ENCODE peak calls at places on chromosomes 16 and 17, in five cellular contexts. One of them, this sample, is unnamed.

GRCh38 chr16:72105978-72106377 is 12.3 kb downstream of the DHX38 start:
- DNase-seq in posterior cingulate gyrus: no peak
- DNase-seq in natural killer cell treated with Interleukin-12 subunit alpha and Interleukin-12 subunit beta and Interleukin-15 and Interleukin-18, amount 100 ng/mL, for 72 hours: no peak
- DNase-seq in mesendoderm: no peak
- DNase-seq in stimulated activated CD4-positive, alpha-beta T cell treated with anti-CD3 and anti-CD28 coated beads, Interleukin-4, amount 100 ng/mL, for 4 hours: no peak
- DNase-seq in this sample: no peak

GRCh38 chr16:86118467-86119307 is 219.7 kb downstream of the IRF8 start:
- DNase-seq in stimulated activated CD4-positive, alpha-beta T cell treated with anti-CD3 and anti-CD28 coated beads, Interleukin-4, amount 100 ng/mL, for 4 hours: no peak
- DNase-seq in posterior cingulate gyrus: no peak
- DNase-seq in natural killer cell treated with Interleukin-12 subunit alpha and Interleukin-12 subunit beta and Interleukin-15 and Interleukin-18, amount 100 ng/mL, for 72 hours: peak; percentile 39
- DNase-seq in mesendoderm: no peak
- DNase-seq in this sample: no peak

GRCh38 chr17:62653831-62654829 is 26.7 kb downstream of the MRC2 start:
- DNase-seq in stimulated activated CD4-positive, alpha-beta T cell treated with anti-CD3 and anti-CD28 coated beads, Interleukin-4, amount 100 ng/mL, for 4 hours: no peak
- DNase-seq in natural killer cell treated with Interleukin-12 subunit alpha and Interleukin-12 subunit beta and Interleukin-15 and Interleukin-18, amount 100 ng/mL, for 72 hours: no peak
- DNase-seq in posterior cingulate gyrus: no peak
- DNase-seq in mesendoderm: peak; percentile 71
- DNase-seq in this sample: no peak

GRCh38 chr17:38451030-38451839 is 23.0 kb downstream of the ARHGAP23 start:
- DNase-seq in stimulated activated CD4-positive, alpha-beta T cell treated with anti-CD3 and anti-CD28 coated beads, Interleukin-4, amount 100 ng/mL, for 4 hours: no peak
- DNase-seq in natural killer cell treated with Interleukin-12 subunit alpha and Interleukin-12 subunit beta and Interleukin-15 and Interleukin-18, amount 100 ng/mL, for 72 hours: no peak
- DNase-seq in posterior cingulate gyrus: no peak
- DNase-seq in mesendoderm: peak; percentile 98
- DNase-seq in this sample: no peak

GRCh38 chr17:57401556-57402488 is 145.5 kb downstream of the MSI2 start:
- DNase-seq in stimulated activated CD4-positive, alpha-beta T cell treated with anti-CD3 and anti-CD28 coated beads, Interleukin-4, amount 100 ng/mL, for 4 hours: no peak
- DNase-seq in natural killer cell treated with Interleukin-12 subunit alpha and Interleukin-12 subunit beta and Interleukin-15 and Interleukin-18, amount 100 ng/mL, for 72 hours: no peak
- DNase-seq in posterior cingulate gyrus: no peak
- DNase-seq in mesendoderm: peak; percentile 82
- DNase-seq in this sample: no peak

GRCh38 chr16:31087481-31087880 is 1.3 kb downstream of the PRSS53 start:
- DNase-seq in posterior cingulate gyrus: no peak
- DNase-seq in mesendoderm: no peak
- DNase-seq in natural killer cell treated with Interleukin-12 subunit alpha and Interleukin-12 subunit beta and Interleukin-15 and Interleukin-18, amount 100 ng/mL, for 72 hours: no peak
- DNase-seq in stimulated activated CD4-positive, alpha-beta T cell treated with anti-CD3 and anti-CD28 coated beads, Interleukin-4, amount 100 ng/mL, for 4 hours: no peak
- DNase-seq in this sample: no peak

GRCh38 chr16:12340151-12340733 is 363.7 kb downstream of the SNX29 start:
- DNase-seq in posterior cingulate gyrus: no peak
- DNase-seq in stimulated activated CD4-positive, alpha-beta T cell treated with anti-CD3 and anti-CD28 coated beads, Interleukin-4, amount 100 ng/mL, for 4 hours: no peak
- DNase-seq in mesendoderm: peak; percentile 72
- DNase-seq in natural killer cell treated with Interleukin-12 subunit alpha and Interleukin-12 subunit beta and Interleukin-15 and Interleukin-18, amount 100 ng/mL, for 72 hours: no peak
- DNase-seq in this sample: no peak

GRCh38 chr17:21381076-21381706 is 5.0 kb downstream of the KCNJ12 start:
- DNase-seq in natural killer cell treated with Interleukin-12 subunit alpha and Interleukin-12 subunit beta and Interleukin-15 and Interleukin-18, amount 100 ng/mL, for 72 hours: no peak
- DNase-seq in stimulated activated CD4-positive, alpha-beta T cell treated with anti-CD3 and anti-CD28 coated beads, Interleukin-4, amount 100 ng/mL, for 4 hours: no peak
- DNase-seq in mesendoderm: no peak
- DNase-seq in posterior cingulate gyrus: no peak
- DNase-seq in this sample: no peak

GRCh38 chr17:2214047-2214717 is 89.4 kb downstream of the SMG6 start:
- DNase-seq in stimulated activated CD4-positive, alpha-beta T cell treated with anti-CD3 and anti-CD28 coated beads, Interleukin-4, amount 100 ng/mL, for 4 hours: peak; percentile 28
- DNase-seq in posterior cingulate gyrus: peak; percentile 57
- DNase-seq in natural killer cell treated with Interleukin-12 subunit alpha and Interleukin-12 subunit beta and Interleukin-15 and Interleukin-18, amount 100 ng/mL, for 72 hours: no peak
- DNase-seq in mesendoderm: peak; percentile 41
- DNase-seq in this sample: peak; percentile 17

GRCh38 chr17:45973943-45974859 is 24.8 kb upstream of the STH start:
- DNase-seq in mesendoderm: no peak
- DNase-seq in posterior cingulate gyrus: no peak
- DNase-seq in natural killer cell treated with Interleukin-12 subunit alpha and Interleukin-12 subunit beta and Interleukin-15 and Interleukin-18, amount 100 ng/mL, for 72 hours: no peak
- DNase-seq in stimulated activated CD4-positive, alpha-beta T cell treated with anti-CD3 and anti-CD28 coated beads, Interleukin-4, amount 100 ng/mL, for 4 hours: no peak
- DNase-seq in this sample: no peak

GRCh38 chr17:5874486-5874885 is 195.7 kb upstream of the WSCD1 start:
- DNase-seq in mesendoderm: no peak
- DNase-seq in natural killer cell treated with Interleukin-12 subunit alpha and Interleukin-12 subunit beta and Interleukin-15 and Interleukin-18, amount 100 ng/mL, for 72 hours: no peak
- DNase-seq in stimulated activated CD4-positive, alpha-beta T cell treated with anti-CD3 and anti-CD28 coated beads, Interleukin-4, amount 100 ng/mL, for 4 hours: no peak
- DNase-seq in posterior cingulate gyrus: peak; percentile 48
- DNase-seq in this sample: no peak

GRCh38 chr16:82715833-82716232 is 89.1 kb downstream of the CDH13 start:
- DNase-seq in natural killer cell treated with Interleukin-12 subunit alpha and Interleukin-12 subunit beta and Interleukin-15 and Interleukin-18, amount 100 ng/mL, for 72 hours: no peak
- DNase-seq in stimulated activated CD4-positive, alpha-beta T cell treated with anti-CD3 and anti-CD28 coated beads, Interleukin-4, amount 100 ng/mL, for 4 hours: no peak
- DNase-seq in posterior cingulate gyrus: no peak
- DNase-seq in mesendoderm: peak; percentile 30
- DNase-seq in this sample: no peak

GRCh38 chr17:81470944-81471803 is 41.4 kb downstream of the ACTG1 start:
- DNase-seq in natural killer cell treated with Interleukin-12 subunit alpha and Interleukin-12 subunit beta and Interleukin-15 and Interleukin-18, amount 100 ng/mL, for 72 hours: no peak
- DNase-seq in mesendoderm: no peak
- DNase-seq in stimulated activated CD4-positive, alpha-beta T cell treated with anti-CD3 and anti-CD28 coated beads, Interleukin-4, amount 100 ng/mL, for 4 hours: no peak
- DNase-seq in posterior cingulate gyrus: no peak
- DNase-seq in this sample: no peak

GRCh38 chr16:48384982-48385271 is 286 bp downstream of the SIAH1 start:
- DNase-seq in mesendoderm: no peak
- DNase-seq in stimulated activated CD4-positive, alpha-beta T cell treated with anti-CD3 and anti-CD28 coated beads, Interleukin-4, amount 100 ng/mL, for 4 hours: no peak
- DNase-seq in posterior cingulate gyrus: no peak
- DNase-seq in natural killer cell treated with Interleukin-12 subunit alpha and Interleukin-12 subunit beta and Interleukin-15 and Interleukin-18, amount 100 ng/mL, for 72 hours: no peak
- DNase-seq in this sample: no peak

GRCh38 chr16:75048051-75048450 is 49.2 kb downstream of the ZNRF1 start:
- DNase-seq in posterior cingulate gyrus: no peak
- DNase-seq in natural killer cell treated with Interleukin-12 subunit alpha and Interleukin-12 subunit beta and Interleukin-15 and Interleukin-18, amount 100 ng/mL, for 72 hours: no peak
- DNase-seq in stimulated activated CD4-positive, alpha-beta T cell treated with anti-CD3 and anti-CD28 coated beads, Interleukin-4, amount 100 ng/mL, for 4 hours: no peak
- DNase-seq in mesendoderm: no peak
- DNase-seq in this sample: no peak

GRCh38 chr16:24838554-24839266 is 7.1 kb upstream of the SLC5A11 start:
- DNase-seq in natural killer cell treated with Interleukin-12 subunit alpha and Interleukin-12 subunit beta and Interleukin-15 and Interleukin-18, amount 100 ng/mL, for 72 hours: no peak
- DNase-seq in mesendoderm: no peak
- DNase-seq in stimulated activated CD4-positive, alpha-beta T cell treated with anti-CD3 and anti-CD28 coated beads, Interleukin-4, amount 100 ng/mL, for 4 hours: no peak
- DNase-seq in posterior cingulate gyrus: peak; percentile 63
- DNase-seq in this sample: no peak

GRCh38 chr16:3171855-3172593 is 16.0 kb upstream of the OR1F1 start:
- DNase-seq in natural killer cell treated with Interleukin-12 subunit alpha and Interleukin-12 subunit beta and Interleukin-15 and Interleukin-18, amount 100 ng/mL, for 72 hours: no peak
- DNase-seq in stimulated activated CD4-positive, alpha-beta T cell treated with anti-CD3 and anti-CD28 coated beads, Interleukin-4, amount 100 ng/mL, for 4 hours: peak; percentile 27
- DNase-seq in mesendoderm: peak; percentile 99
- DNase-seq in posterior cingulate gyrus: no peak
- DNase-seq in this sample: peak; percentile 40

GRCh38 chr16:57600952-57601580 is 27.4 kb upstream of the ADGRG1 start:
- DNase-seq in natural killer cell treated with Interleukin-12 subunit alpha and Interleukin-12 subunit beta and Interleukin-15 and Interleukin-18, amount 100 ng/mL, for 72 hours: no peak
- DNase-seq in mesendoderm: no peak
- DNase-seq in posterior cingulate gyrus: no peak
- DNase-seq in stimulated activated CD4-positive, alpha-beta T cell treated with anti-CD3 and anti-CD28 coated beads, Interleukin-4, amount 100 ng/mL, for 4 hours: no peak
- DNase-seq in this sample: no peak

GRCh38 chr17:27339198-27339835 is 45.4 kb downstream of the WSB1 start:
- DNase-seq in mesendoderm: no peak
- DNase-seq in posterior cingulate gyrus: no peak
- DNase-seq in natural killer cell treated with Interleukin-12 subunit alpha and Interleukin-12 subunit beta and Interleukin-15 and Interleukin-18, amount 100 ng/mL, for 72 hours: no peak
- DNase-seq in stimulated activated CD4-positive, alpha-beta T cell treated with anti-CD3 and anti-CD28 coated beads, Interleukin-4, amount 100 ng/mL, for 4 hours: no peak
- DNase-seq in this sample: no peak

GRCh38 chr17:38663125-38663751 is 11.5 kb downstream of the EPOP start:
- DNase-seq in stimulated activated CD4-positive, alpha-beta T cell treated with anti-CD3 and anti-CD28 coated beads, Interleukin-4, amount 100 ng/mL, for 4 hours: peak; percentile 32
- DNase-seq in mesendoderm: peak; percentile 96
- DNase-seq in posterior cingulate gyrus: peak; percentile 81
- DNase-seq in natural killer cell treated with Interleukin-12 subunit alpha and Interleukin-12 subunit beta and Interleukin-15 and Interleukin-18, amount 100 ng/mL, for 72 hours: no peak
- DNase-seq in this sample: peak; percentile 34

GRCh38 chr17:66542183-66542966 is 240.0 kb downstream of the PRKCA start:
- DNase-seq in posterior cingulate gyrus: no peak
- DNase-seq in natural killer cell treated with Interleukin-12 subunit alpha and Interleukin-12 subunit beta and Interleukin-15 and Interleukin-18, amount 100 ng/mL, for 72 hours: no peak
- DNase-seq in stimulated activated CD4-positive, alpha-beta T cell treated with anti-CD3 and anti-CD28 coated beads, Interleukin-4, amount 100 ng/mL, for 4 hours: no peak
- DNase-seq in mesendoderm: no peak
- DNase-seq in this sample: no peak

GRCh38 chr16:84379731-84380369 is 11.5 kb downstream of the ATP2C2 start:
- DNase-seq in stimulated activated CD4-positive, alpha-beta T cell treated with anti-CD3 and anti-CD28 coated beads, Interleukin-4, amount 100 ng/mL, for 4 hours: no peak
- DNase-seq in posterior cingulate gyrus: no peak
- DNase-seq in mesendoderm: peak; percentile 37
- DNase-seq in natural killer cell treated with Interleukin-12 subunit alpha and Interleukin-12 subunit beta and Interleukin-15 and Interleukin-18, amount 100 ng/mL, for 72 hours: no peak
- DNase-seq in this sample: no peak

GRCh38 chr17:2266045-2266864 is 37.3 kb downstream of the SMG6 start:
- DNase-seq in stimulated activated CD4-positive, alpha-beta T cell treated with anti-CD3 and anti-CD28 coated beads, Interleukin-4, amount 100 ng/mL, for 4 hours: peak; percentile 91
- DNase-seq in mesendoderm: no peak
- DNase-seq in posterior cingulate gyrus: no peak
- DNase-seq in natural killer cell treated with Interleukin-12 subunit alpha and Interleukin-12 subunit beta and Interleukin-15 and Interleukin-18, amount 100 ng/mL, for 72 hours: peak; percentile 94
- DNase-seq in this sample: peak; percentile 77

GRCh38 chr17:75829747-75830146 is 14.5 kb downstream of the UNC13D start:
- DNase-seq in mesendoderm: no peak
- DNase-seq in posterior cingulate gyrus: no peak
- DNase-seq in stimulated activated CD4-positive, alpha-beta T cell treated with anti-CD3 and anti-CD28 coated beads, Interleukin-4, amount 100 ng/mL, for 4 hours: no peak
- DNase-seq in natural killer cell treated with Interleukin-12 subunit alpha and Interleukin-12 subunit beta and Interleukin-15 and Interleukin-18, amount 100 ng/mL, for 72 hours: no peak
- DNase-seq in this sample: no peak

GRCh38 chr17:65027305-65027704 is 29.2 kb downstream of the GNA13 start:
- DNase-seq in natural killer cell treated with Interleukin-12 subunit alpha and Interleukin-12 subunit beta and Interleukin-15 and Interleukin-18, amount 100 ng/mL, for 72 hours: peak; percentile 73
- DNase-seq in posterior cingulate gyrus: no peak
- DNase-seq in stimulated activated CD4-positive, alpha-beta T cell treated with anti-CD3 and anti-CD28 coated beads, Interleukin-4, amount 100 ng/mL, for 4 hours: peak; percentile 55
- DNase-seq in mesendoderm: peak; percentile 81
- DNase-seq in this sample: peak; percentile 46

GRCh38 chr17:42177684-42178083 is 3.3 kb downstream of the KCNH4 start:
- DNase-seq in stimulated activated CD4-positive, alpha-beta T cell treated with anti-CD3 and anti-CD28 coated beads, Interleukin-4, amount 100 ng/mL, for 4 hours: no peak
- DNase-seq in natural killer cell treated with Interleukin-12 subunit alpha and Interleukin-12 subunit beta and Interleukin-15 and Interleukin-18, amount 100 ng/mL, for 72 hours: no peak
- DNase-seq in posterior cingulate gyrus: no peak
- DNase-seq in mesendoderm: no peak
- DNase-seq in this sample: no peak

GRCh38 chr16:54115558-54115957 is 171.0 kb downstream of the IRX3 start:
- DNase-seq in posterior cingulate gyrus: no peak
- DNase-seq in mesendoderm: no peak
- DNase-seq in natural killer cell treated with Interleukin-12 subunit alpha and Interleukin-12 subunit beta and Interleukin-15 and Interleukin-18, amount 100 ng/mL, for 72 hours: no peak
- DNase-seq in stimulated activated CD4-positive, alpha-beta T cell treated with anti-CD3 and anti-CD28 coated beads, Interleukin-4, amount 100 ng/mL, for 4 hours: no peak
- DNase-seq in this sample: no peak

GRCh38 chr17:81020767-81021497 is 14.0 kb upstream of the BAIAP2 start:
- DNase-seq in stimulated activated CD4-positive, alpha-beta T cell treated with anti-CD3 and anti-CD28 coated beads, Interleukin-4, amount 100 ng/mL, for 4 hours: no peak
- DNase-seq in natural killer cell treated with Interleukin-12 subunit alpha and Interleukin-12 subunit beta and Interleukin-15 and Interleukin-18, amount 100 ng/mL, for 72 hours: peak; percentile 26
- DNase-seq in mesendoderm: no peak
- DNase-seq in posterior cingulate gyrus: no peak
- DNase-seq in this sample: no peak

GRCh38 chr16:69131167-69131748 is 1.1 kb downstream of the CHTF8 start:
- DNase-seq in posterior cingulate gyrus: no peak
- DNase-seq in mesendoderm: peak; percentile 77
- DNase-seq in stimulated activated CD4-positive, alpha-beta T cell treated with anti-CD3 and anti-CD28 coated beads, Interleukin-4, amount 100 ng/mL, for 4 hours: peak; percentile 41
- DNase-seq in natural killer cell treated with Interleukin-12 subunit alpha and Interleukin-12 subunit beta and Interleukin-15 and Interleukin-18, amount 100 ng/mL, for 72 hours: no peak
- DNase-seq in this sample: no peak

GRCh38 chr17:50872710-50873424 is 6.7 kb upstream of the TOB1 start:
- DNase-seq in natural killer cell treated with Interleukin-12 subunit alpha and Interleukin-12 subunit beta and Interleukin-15 and Interleukin-18, amount 100 ng/mL, for 72 hours: peak; percentile 69
- DNase-seq in mesendoderm: no peak
- DNase-seq in posterior cingulate gyrus: no peak
- DNase-seq in stimulated activated CD4-positive, alpha-beta T cell treated with anti-CD3 and anti-CD28 coated beads, Interleukin-4, amount 100 ng/mL, for 4 hours: peak; percentile 65
- DNase-seq in this sample: peak; percentile 53